ENCODE peak calls at places on chromosomes 11 and 22, in six cellular contexts. P, K, L, B, Z and T are unnamed samples.

GRCh38 chr22:42357634-42358296 is 74.4 kb downstream of the NFAM1 start:
- DNase-seq in P (no peak), K (no peak), L (no peak), B (no peak), Z (no peak), T (no peak)

GRCh38 chr11:102552447-102553200 is 22.1 kb upstream of the MMP7 start:
- DNase-seq in P (no peak), K (no peak), L (no peak), B (no peak), Z (peak; percentile 10), T (no peak)

GRCh38 chr11:58254936-58255335 is 13.1 kb downstream of the OR10W1 start:
- DNase-seq in P (no peak), K (no peak), L (no peak), B (no peak), Z (no peak), T (no peak)

GRCh38 chr22:42582987-42583386 is 29.2 kb downstream of the SERHL2 start:
- DNase-seq in P (no peak), K (no peak), L (no peak), B (no peak), Z (no peak), T (no peak)

GRCh38 chr11:121452609-121453150 is at the start of gene SORL1-AS1:
- DNase-seq in P (no peak), K (peak; percentile 45), L (no peak), B (no peak), Z (no peak), T (no peak)

GRCh38 chr11:117796456-117797428 is at the start of gene DSCAML1:
- DNase-seq in P (peak; percentile 36), K (no peak), L (peak; percentile 25), B (no peak), Z (no peak), T (no peak)

GRCh38 chr11:109085708-109086373 is 336.1 kb upstream of the C11orf87 start:
- DNase-seq in P (no peak), K (no peak), L (no peak), B (peak; percentile 23), Z (peak; percentile 79), T (no peak)

GRCh38 chr11:72897506-72897905 is 83.3 kb downstream of the ATG16L2 start:
- DNase-seq in P (no peak), K (no peak), L (no peak), B (no peak), Z (no peak), T (no peak)

GRCh38 chr11:83865636-83866461 is 579.7 kb upstream of the CCDC90B start:
- DNase-seq in P (no peak), K (no peak), L (no peak), B (peak; percentile 23), Z (peak; percentile 16), T (peak; percentile 65)

GRCh38 chr11:16013649-16014275 is 342.6 kb downstream of the SOX6 start:
- DNase-seq in P (no peak), K (no peak), L (no peak), B (peak; percentile 56), Z (no peak), T (no peak)

GRCh38 chr11:72568861-72569260 is 105.4 kb downstream of the PDE2A start:
- DNase-seq in P (no peak), K (no peak), L (no peak), B (peak; percentile 9), Z (no peak), T (no peak)

GRCh38 chr11:8192896-8193209 is 24.0 kb upstream of the RIC3 start:
- DNase-seq in P (no peak), K (no peak), L (no peak), B (no peak), Z (no peak), T (no peak)